ENCODE peak calls at places on chromosomes 12 and 14, in eight cellular contexts. Q is IMR-90, I is heart left ventricle, B is tibial artery, D is GM10248, H is brain microvascular endothelial cell, R is fibroblast of the aortic adventitia, X is fibroblast of lung. P is an unnamed sample.

GRCh38 chr14:21268612-21269251 is 510 bp downstream of the HNRNPC start:
- DNase-seq in B (no peak), Q (peak), H (peak), X (peak), I (no peak), R (peak), D (no peak), P (peak)

GRCh38 chr14:52067873-52068740 is 752 bp downstream of the NID2 start:
- DNase-seq in Q (peak), I (peak), H (no peak), B (no peak), X (peak), R (peak), D (peak), P (no peak)

GRCh38 chr12:129335773-129336172 is 482.5 kb downstream of the GLT1D1 start:
- DNase-seq in D (no peak), X (no peak), Q (no peak), R (no peak), H (no peak), B (no peak), I (no peak), P (no peak)

GRCh38 chr12:132170094-132170636 is 25.9 kb downstream of the NOC4L start:
- DNase-seq in R (peak), I (peak), X (peak), Q (peak), H (no peak), D (no peak), B (no peak), P (peak)

GRCh38 chr12:30286345-30286926 is 409.2 kb downstream of the IPO8 start:
- DNase-seq in D (no peak), B (no peak), R (peak), Q (peak), X (peak), I (no peak), H (peak), P (peak)

GRCh38 chr14:96588410-96589249 is 86.4 kb downstream of the PAPOLA start:
- DNase-seq in X (no peak), D (no peak), Q (no peak), B (no peak), R (no peak), H (no peak), I (no peak), P (no peak)

GRCh38 chr12:124438415-124439056 is 128.9 kb downstream of the NCOR2 start:
- DNase-seq in Q (no peak), H (no peak), D (no peak), B (no peak), I (no peak), R (no peak), X (no peak), P (no peak)

GRCh38 chr12:94954029-94954685 is 49.3 kb downstream of the NDUFA12 start:
- DNase-seq in Q (peak), B (no peak), H (peak), I (no peak), D (no peak), X (peak), R (peak), P (peak)

GRCh38 chr14:101929946-101930345 is 34.4 kb upstream of the DYNC1H1 start:
- DNase-seq in R (no peak), I (no peak), B (peak), D (no peak), H (no peak), X (no peak), Q (no peak), P (no peak)

GRCh38 chr12:88448337-88448944 is 131.8 kb downstream of the KITLG start:
- DNase-seq in X (no peak), D (no peak), R (no peak), B (no peak), Q (no peak), H (no peak), I (no peak), P (peak)

GRCh38 chr12:6996040-6996441 is 22.2 kb downstream of the LPCAT3 start:
- DNase-seq in I (no peak), D (no peak), H (peak), Q (peak), R (peak), B (no peak), X (peak), P (peak)

GRCh38 chr12:82510386-82510785 is 152.1 kb downstream of the METTL25 start:
- DNase-seq in B (no peak), I (no peak), D (no peak), Q (no peak), H (no peak), R (no peak), X (no peak), P (no peak)

GRCh38 chr12:45192041-45192695 is 23.7 kb upstream of the ANO6 start:
- DNase-seq in H (peak), B (no peak), R (peak), I (no peak), D (peak), X (peak), Q (peak), P (peak)

GRCh38 chr12:93571360-93571853 is 1.1 kb upstream of the SOCS2 start:
- DNase-seq in B (peak), Q (peak), D (peak), R (peak), X (peak), I (peak), H (peak), P (peak)

GRCh38 chr12:67650528-67651379 is 2.2 kb downstream of the DYRK2 start:
- DNase-seq in Q (no peak), H (no peak), R (no peak), I (no peak), D (peak), X (no peak), B (no peak), P (peak)

GRCh38 chr14:61430066-61430757 is 108.8 kb downstream of the PRKCH start:
- DNase-seq in X (no peak), R (no peak), I (no peak), Q (no peak), B (no peak), H (no peak), D (no peak), P (no peak)

GRCh38 chr12:81010641-81011040 is 67.2 kb upstream of the ACSS3 start:
- DNase-seq in X (no peak), D (no peak), R (peak), H (no peak), B (no peak), Q (no peak), I (no peak), P (no peak)

GRCh38 chr12:11771356-11771755 is 121.9 kb downstream of the ETV6 start:
- DNase-seq in X (peak), D (peak), I (no peak), H (peak), Q (peak), B (no peak), R (no peak), P (peak)

GRCh38 chr12:26848156-26848825 is 15.3 kb upstream of the ITPR2 start:
- DNase-seq in X (no peak), R (peak), Q (peak), D (no peak), H (no peak), B (no peak), I (no peak), P (no peak)

GRCh38 chr14:77190977-77191376 is 9.4 kb downstream of the TMEM63C start:
- DNase-seq in B (no peak), I (no peak), H (no peak), R (no peak), Q (no peak), X (no peak), D (no peak), P (no peak)

GRCh38 chr12:15778126-15778525 is 11.1 kb downstream of the EPS8 start:
- DNase-seq in Q (no peak), D (no peak), R (peak), H (no peak), X (peak), B (no peak), I (no peak), P (no peak)

GRCh38 chr12:92544321-92544720 is 158.5 kb upstream of the PLEKHG7 start:
- DNase-seq in Q (no peak), R (no peak), D (no peak), H (no peak), X (no peak), B (no peak), I (no peak), P (no peak)

GRCh38 chr12:117473856-117474255 is 112.4 kb upstream of the NOS1 start:
- DNase-seq in X (no peak), H (no peak), Q (no peak), R (no peak), B (no peak), I (no peak), D (no peak), P (no peak)

GRCh38 chr12:55713721-55714120 is 2.1 kb upstream of the BLOC1S1 start:
- DNase-seq in R (peak), D (no peak), H (peak), X (peak), B (no peak), Q (peak), I (no peak), P (peak)

GRCh38 chr14:78763746-78764145 is 593.6 kb downstream of the NRXN3 start:
- DNase-seq in I (no peak), Q (no peak), R (no peak), H (no peak), B (no peak), D (no peak), X (peak), P (peak)

GRCh38 chr12:57543666-57544065 is 3.3 kb downstream of the DCTN2 start:
- DNase-seq in I (no peak), X (no peak), H (no peak), R (no peak), D (no peak), Q (peak), B (peak), P (no peak)

GRCh38 chr14:101097109-101097793 is 193.7 kb upstream of the RTL1 start:
- DNase-seq in B (no peak), H (no peak), X (no peak), I (no peak), Q (no peak), D (no peak), R (peak), P (no peak)

GRCh38 chr12:3120701-3121100 is 43.5 kb downstream of the TSPAN9 start:
- DNase-seq in Q (no peak), D (no peak), H (no peak), B (no peak), R (no peak), I (no peak), X (no peak), P (no peak)

GRCh38 chr12:3124917-3125316 is 47.7 kb downstream of the TSPAN9 start:
- DNase-seq in X (no peak), I (no peak), H (no peak), B (no peak), D (no peak), Q (no peak), R (no peak), P (no peak)

GRCh38 chr12:3123729-3124128 is 46.5 kb downstream of the TSPAN9 start:
- DNase-seq in D (no peak), X (peak), H (no peak), R (no peak), I (no peak), Q (no peak), B (no peak), P (peak)

GRCh38 chr12:3125674-3126073 is 48.5 kb downstream of the TSPAN9 start:
- DNase-seq in H (no peak), D (no peak), R (no peak), I (no peak), X (no peak), Q (no peak), B (no peak), P (no peak)

GRCh38 chr12:3122841-3123678 is 45.9 kb downstream of the TSPAN9 start:
- DNase-seq in B (peak), I (peak), H (peak), Q (peak), R (peak), D (no peak), X (peak), P (peak)
- TF ChIP-seq CTCF in B (peak), I (no peak), H (peak), Q (peak), R (peak), D (no peak), X (peak), P (peak)

GRCh38 chr14:43651896-43652295 is 855.2 kb downstream of the FSCB start:
- DNase-seq in D (no peak), Q (no peak), R (no peak), H (no peak), B (no peak), X (no peak), I (no peak), P (no peak)
- TF ChIP-seq CTCF in D (no peak), Q (no peak), R (no peak), H (no peak), B (no peak), X (no peak), I (no peak), P (no peak)

DNA sequence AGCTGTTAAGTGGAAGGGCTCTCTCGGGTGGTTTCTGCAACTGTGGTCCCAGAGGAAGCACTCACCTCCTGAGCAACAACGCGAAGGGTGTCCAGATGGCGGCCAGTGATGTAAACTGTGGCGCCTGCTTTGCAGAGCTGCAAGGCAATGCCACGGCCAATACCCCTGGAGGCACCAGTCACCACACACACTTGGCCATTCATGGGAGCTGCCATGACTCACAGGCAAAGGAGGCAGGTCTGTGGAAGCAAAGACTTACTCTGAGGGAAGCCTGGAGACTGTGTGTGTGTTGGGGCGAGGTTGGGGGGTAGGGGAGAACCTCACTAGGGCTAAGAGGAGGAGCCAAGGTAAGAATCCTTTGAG is 707 bp downstream of the DHRS1 start:
- DNase-seq in X (peak), D (no peak), I (no peak), Q (peak), B (no peak), R (peak), H (peak), P (peak)
- TF ChIP-seq CTCF in X (no peak), D (no peak), I (no peak), Q (no peak), B (no peak), R (no peak), H (no peak), P (no peak)

GRCh38 chr14:64501326-64502171 is 2.1 kb downstream of the ZBTB25 start:
- DNase-seq in Q (peak), I (peak), B (peak), R (peak), X (peak), D (no peak), H (peak), P (peak)
- TF ChIP-seq CTCF in Q (no peak), I (no peak), B (no peak), R (peak), X (no peak), D (no peak), H (no peak), P (no peak)

DNA sequence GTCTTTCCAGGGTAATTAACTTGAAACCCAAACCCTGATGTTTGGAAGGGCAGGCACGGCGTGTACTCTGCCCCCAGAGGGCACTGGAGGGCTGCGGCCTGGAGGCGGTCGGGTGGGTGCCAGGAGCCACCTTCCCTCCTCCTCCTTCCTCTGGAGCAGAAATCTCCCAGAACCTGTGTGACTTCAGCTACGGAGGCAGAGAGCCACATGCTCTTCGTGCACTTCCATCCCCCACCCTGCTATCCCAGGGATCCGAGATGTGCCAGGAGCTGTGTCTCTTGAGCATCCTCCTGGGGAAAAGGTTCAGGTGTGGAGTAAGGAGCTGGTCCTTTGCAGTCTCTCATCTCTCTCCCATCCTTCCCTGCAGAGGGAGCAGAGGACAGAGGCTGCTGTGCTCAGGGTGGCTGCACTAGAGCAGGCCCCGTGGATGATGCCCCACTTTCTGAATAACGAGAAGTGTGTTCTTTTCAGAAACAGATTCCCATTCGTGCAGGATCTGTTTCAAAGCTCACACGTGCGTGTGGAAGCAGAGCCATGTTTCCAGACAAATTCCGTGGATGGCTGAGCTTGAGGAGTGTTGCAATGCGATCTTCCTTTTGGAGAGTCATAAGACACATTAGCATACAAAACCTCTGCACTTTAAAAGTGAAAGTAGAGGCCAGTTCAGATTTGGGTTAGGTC is 162.9 kb downstream of the ADGRD1 start:
- DNase-seq in H (no peak), D (no peak), X (no peak), Q (no peak), R (peak), I (no peak), B (no peak), P (no peak)
- TF ChIP-seq CTCF in H (peak), D (peak), X (no peak), Q (no peak), R (peak), I (no peak), B (no peak), P (no peak)

GRCh38 chr12:41368006-41368405 is 179.9 kb downstream of the PDZRN4 start:
- DNase-seq in D (no peak), X (no peak), I (no peak), Q (peak), R (no peak), H (no peak), B (no peak), P (no peak)
- TF ChIP-seq CTCF in D (peak), X (peak), I (no peak), Q (peak), R (no peak), H (peak), B (no peak), P (peak)

GRCh38 chr12:68899251-68899771 is 33.7 kb downstream of the CPM start:
- DNase-seq in X (peak), R (peak), I (no peak), Q (peak), H (peak), B (peak), D (no peak), P (peak)
- TF ChIP-seq CTCF in X (peak), R (peak), I (no peak), Q (peak), H (peak), B (peak), D (no peak), P (peak)

GRCh38 chr14:69247691-69248440 is 12.1 kb upstream of the GALNT16 start:
- DNase-seq in B (peak), Q (peak), R (peak), I (peak), X (peak), D (no peak), H (no peak), P (peak)
- TF ChIP-seq CTCF in B (peak), Q (peak), R (peak), I (no peak), X (peak), D (no peak), H (no peak), P (peak)

P was measured in astrocyte of the spinal cord.